ENCODE peak calls at places on chromosomes 5 and 9, in four cellular contexts. One of them, this sample, is unnamed.
A peak's percentile ranks its signal among the peaks of the same experiment; 100 is the strongest.

GRCh38 chr5:78690593-78690972 is 42.0 kb upstream of the LHFPL2 start:
- ATAC-seq in stimulated activated naive CD8-positive, alpha-beta T cell treated with anti-CD3 and anti-CD28 coated beads, Interleukin-15, amount 100 ng/mL, for 72 hours: no peak
- ATAC-seq in activated CD8-positive, alpha-beta T cell treated with anti-CD3 and anti-CD28 coated beads, Interleukin-2, amount 10 ng/mL, durations not matched to agents 7 days and 5 days: no peak
- ATAC-seq in esophagus mucosa: peak; percentile 25
- ATAC-seq in this sample: no peak

GRCh38 chr5:10595678-10596309 is 31.9 kb downstream of the ANKRD33B start:
- ATAC-seq in stimulated activated naive CD8-positive, alpha-beta T cell treated with anti-CD3 and anti-CD28 coated beads, Interleukin-15, amount 100 ng/mL, for 72 hours: peak; percentile 80
- ATAC-seq in activated CD8-positive, alpha-beta T cell treated with anti-CD3 and anti-CD28 coated beads, Interleukin-2, amount 10 ng/mL, durations not matched to agents 7 days and 5 days: peak; percentile 77
- ATAC-seq in esophagus mucosa: peak; percentile 91
- ATAC-seq in this sample: peak; percentile 90

GRCh38 chr5:102523541-102524175 is 24.9 kb upstream of the SLCO6A1 start:
- ATAC-seq in stimulated activated naive CD8-positive, alpha-beta T cell treated with anti-CD3 and anti-CD28 coated beads, Interleukin-15, amount 100 ng/mL, for 72 hours: no peak
- ATAC-seq in activated CD8-positive, alpha-beta T cell treated with anti-CD3 and anti-CD28 coated beads, Interleukin-2, amount 10 ng/mL, durations not matched to agents 7 days and 5 days: no peak
- ATAC-seq in esophagus mucosa: no peak
- ATAC-seq in this sample: no peak

GRCh38 chr5:53373420-53374188 is 106.8 kb upstream of the FST start:
- ATAC-seq in stimulated activated naive CD8-positive, alpha-beta T cell treated with anti-CD3 and anti-CD28 coated beads, Interleukin-15, amount 100 ng/mL, for 72 hours: no peak
- ATAC-seq in activated CD8-positive, alpha-beta T cell treated with anti-CD3 and anti-CD28 coated beads, Interleukin-2, amount 10 ng/mL, durations not matched to agents 7 days and 5 days: no peak
- ATAC-seq in esophagus mucosa: no peak
- ATAC-seq in this sample: peak; percentile 60

GRCh38 chr9:16267336-16268036 is 603.0 kb downstream of the BNC2 start:
- ATAC-seq in stimulated activated naive CD8-positive, alpha-beta T cell treated with anti-CD3 and anti-CD28 coated beads, Interleukin-15, amount 100 ng/mL, for 72 hours: peak; percentile 89
- ATAC-seq in activated CD8-positive, alpha-beta T cell treated with anti-CD3 and anti-CD28 coated beads, Interleukin-2, amount 10 ng/mL, durations not matched to agents 7 days and 5 days: peak; percentile 76
- ATAC-seq in esophagus mucosa: no peak
- ATAC-seq in this sample: no peak

GRCh38 chr5:158429564-158429963 is 570.6 kb upstream of the CLINT1 start:
- ATAC-seq in stimulated activated naive CD8-positive, alpha-beta T cell treated with anti-CD3 and anti-CD28 coated beads, Interleukin-15, amount 100 ng/mL, for 72 hours: no peak
- ATAC-seq in activated CD8-positive, alpha-beta T cell treated with anti-CD3 and anti-CD28 coated beads, Interleukin-2, amount 10 ng/mL, durations not matched to agents 7 days and 5 days: no peak
- ATAC-seq in esophagus mucosa: peak; percentile 25
- ATAC-seq in this sample: no peak

GRCh38 chr5:77168884-77169254 is 41.6 kb upstream of the PDE8B start:
- ATAC-seq in stimulated activated naive CD8-positive, alpha-beta T cell treated with anti-CD3 and anti-CD28 coated beads, Interleukin-15, amount 100 ng/mL, for 72 hours: no peak
- ATAC-seq in activated CD8-positive, alpha-beta T cell treated with anti-CD3 and anti-CD28 coated beads, Interleukin-2, amount 10 ng/mL, durations not matched to agents 7 days and 5 days: no peak
- ATAC-seq in esophagus mucosa: no peak
- ATAC-seq in this sample: no peak

GRCh38 chr9:137143459-137143858 is 4.5 kb downstream of the GRIN1 start:
- ATAC-seq in stimulated activated naive CD8-positive, alpha-beta T cell treated with anti-CD3 and anti-CD28 coated beads, Interleukin-15, amount 100 ng/mL, for 72 hours: no peak
- ATAC-seq in activated CD8-positive, alpha-beta T cell treated with anti-CD3 and anti-CD28 coated beads, Interleukin-2, amount 10 ng/mL, durations not matched to agents 7 days and 5 days: no peak
- ATAC-seq in esophagus mucosa: no peak
- ATAC-seq in this sample: no peak

GRCh38 chr9:84827248-84827786 is 157.8 kb downstream of the NTRK2 start:
- ATAC-seq in stimulated activated naive CD8-positive, alpha-beta T cell treated with anti-CD3 and anti-CD28 coated beads, Interleukin-15, amount 100 ng/mL, for 72 hours: no peak
- ATAC-seq in activated CD8-positive, alpha-beta T cell treated with anti-CD3 and anti-CD28 coated beads, Interleukin-2, amount 10 ng/mL, durations not matched to agents 7 days and 5 days: no peak
- ATAC-seq in esophagus mucosa: no peak
- ATAC-seq in this sample: no peak

GRCh38 chr9:15355669-15356068 is 48.7 kb upstream of the TTC39B start:
- ATAC-seq in stimulated activated naive CD8-positive, alpha-beta T cell treated with anti-CD3 and anti-CD28 coated beads, Interleukin-15, amount 100 ng/mL, for 72 hours: no peak
- ATAC-seq in activated CD8-positive, alpha-beta T cell treated with anti-CD3 and anti-CD28 coated beads, Interleukin-2, amount 10 ng/mL, durations not matched to agents 7 days and 5 days: no peak
- ATAC-seq in esophagus mucosa: no peak
- ATAC-seq in this sample: no peak

GRCh38 chr5:75620184-75620959 is 9.1 kb downstream of the ANKDD1B start:
- ATAC-seq in stimulated activated naive CD8-positive, alpha-beta T cell treated with anti-CD3 and anti-CD28 coated beads, Interleukin-15, amount 100 ng/mL, for 72 hours: no peak
- ATAC-seq in activated CD8-positive, alpha-beta T cell treated with anti-CD3 and anti-CD28 coated beads, Interleukin-2, amount 10 ng/mL, durations not matched to agents 7 days and 5 days: no peak
- ATAC-seq in esophagus mucosa: no peak
- ATAC-seq in this sample: no peak

GRCh38 chr9:85534340-85534739 is 207.4 kb downstream of the AGTPBP1 start:
- ATAC-seq in stimulated activated naive CD8-positive, alpha-beta T cell treated with anti-CD3 and anti-CD28 coated beads, Interleukin-15, amount 100 ng/mL, for 72 hours: no peak
- ATAC-seq in activated CD8-positive, alpha-beta T cell treated with anti-CD3 and anti-CD28 coated beads, Interleukin-2, amount 10 ng/mL, durations not matched to agents 7 days and 5 days: no peak
- ATAC-seq in esophagus mucosa: no peak
- ATAC-seq in this sample: no peak

GRCh38 chr5:132476853-132477729 is 13.5 kb downstream of the IRF1 start:
- ATAC-seq in stimulated activated naive CD8-positive, alpha-beta T cell treated with anti-CD3 and anti-CD28 coated beads, Interleukin-15, amount 100 ng/mL, for 72 hours: peak; percentile 1
- ATAC-seq in activated CD8-positive, alpha-beta T cell treated with anti-CD3 and anti-CD28 coated beads, Interleukin-2, amount 10 ng/mL, durations not matched to agents 7 days and 5 days: peak; percentile 11
- ATAC-seq in esophagus mucosa: no peak
- ATAC-seq in this sample: no peak

GRCh38 chr9:110582156-110582555 is 2.6 kb upstream of the SVEP1 start:
- ATAC-seq in stimulated activated naive CD8-positive, alpha-beta T cell treated with anti-CD3 and anti-CD28 coated beads, Interleukin-15, amount 100 ng/mL, for 72 hours: no peak
- ATAC-seq in activated CD8-positive, alpha-beta T cell treated with anti-CD3 and anti-CD28 coated beads, Interleukin-2, amount 10 ng/mL, durations not matched to agents 7 days and 5 days: no peak
- ATAC-seq in esophagus mucosa: no peak
- ATAC-seq in this sample: no peak

GRCh38 chr5:177312649-177313181 is 1.0 kb upstream of the MXD3 start:
- ATAC-seq in stimulated activated naive CD8-positive, alpha-beta T cell treated with anti-CD3 and anti-CD28 coated beads, Interleukin-15, amount 100 ng/mL, for 72 hours: peak; percentile 53
- ATAC-seq in activated CD8-positive, alpha-beta T cell treated with anti-CD3 and anti-CD28 coated beads, Interleukin-2, amount 10 ng/mL, durations not matched to agents 7 days and 5 days: peak; percentile 34
- ATAC-seq in esophagus mucosa: peak; percentile 39
- ATAC-seq in this sample: peak; percentile 42

GRCh38 chr5:174188300-174188699 is 142.8 kb downstream of the NSG2 start:
- ATAC-seq in stimulated activated naive CD8-positive, alpha-beta T cell treated with anti-CD3 and anti-CD28 coated beads, Interleukin-15, amount 100 ng/mL, for 72 hours: no peak
- ATAC-seq in activated CD8-positive, alpha-beta T cell treated with anti-CD3 and anti-CD28 coated beads, Interleukin-2, amount 10 ng/mL, durations not matched to agents 7 days and 5 days: no peak
- ATAC-seq in esophagus mucosa: peak; percentile 70
- ATAC-seq in this sample: no peak

GRCh38 chr9:76609285-76610008 is 150.5 kb downstream of the GCNT1 start:
- ATAC-seq in stimulated activated naive CD8-positive, alpha-beta T cell treated with anti-CD3 and anti-CD28 coated beads, Interleukin-15, amount 100 ng/mL, for 72 hours: no peak
- ATAC-seq in activated CD8-positive, alpha-beta T cell treated with anti-CD3 and anti-CD28 coated beads, Interleukin-2, amount 10 ng/mL, durations not matched to agents 7 days and 5 days: no peak
- ATAC-seq in esophagus mucosa: no peak
- ATAC-seq in this sample: no peak

This sample was measured in activated T-helper 17 cell treated with anti-CD3 and anti-CD28 coated beads, Interleukin-2, amount 50 U/mL, for 72 hours.